ENCODE peak calls at places on chromosomes 2 and 18, in four cellular contexts. Y is cardiac fibroblast, E is heart left ventricle, J is transverse colon. X is an unnamed sample.

GRCh38 chr18:36724591-36725001 is 104.2 kb downstream of the TPGS2 start:
- DNase-seq in Y (peak), E (no peak), J (no peak), X (no peak)

GRCh38 chr2:228548230-228548629 is 366.7 kb upstream of the SPHKAP start:
- DNase-seq in Y (peak), E (no peak), J (no peak), X (no peak)

GRCh38 chr2:150589760-150590159 is 102.3 kb upstream of the RND3 start:
- DNase-seq in Y (no peak), E (no peak), J (no peak), X (no peak)

GRCh38 chr2:105775809-105776559 is 31.3 kb downstream of the NCK2 start:
- DNase-seq in Y (no peak), E (no peak), J (peak), X (no peak)

GRCh38 chr18:38496222-38496810 is 930.7 kb upstream of the CELF4 start:
- DNase-seq in Y (no peak), E (no peak), J (no peak), X (no peak)

GRCh38 chr18:55034742-55035141 is 75.5 kb upstream of the CCDC68 start:
- DNase-seq in Y (no peak), E (no peak), J (no peak), X (no peak)

GRCh38 chr2:232869138-232870001 is 694 bp upstream of the SNORC start:
- DNase-seq in Y (no peak), E (no peak), J (no peak), X (no peak)

GRCh38 chr2:112644155-112644932 is 1.4 kb upstream of the SLC20A1 start:
- DNase-seq in Y (no peak), E (no peak), J (peak), X (no peak)

GRCh38 chr2:60549250-60550150 is 4.0 kb downstream of the BCL11A start:
- DNase-seq in Y (no peak), E (peak), J (peak), X (no peak)

GRCh38 chr2:105325389-105325963 is 4.1 kb downstream of the TGFBRAP1 start:
- DNase-seq in Y (peak), E (no peak), J (no peak), X (no peak)

GRCh38 chr2:191246820-191247380 is 1.7 kb downstream of the MYO1B start:
- DNase-seq in Y (peak), E (no peak), J (no peak), X (no peak)

GRCh38 chr2:49251766-49252165 is 97.5 kb upstream of the FSHR start:
- DNase-seq in Y (peak), E (no peak), J (no peak), X (no peak)

GRCh38 chr2:127857494-127857818 is 499 bp downstream of the POLR2D start:
- DNase-seq in Y (no peak), E (no peak), J (no peak), X (no peak)

DNA sequence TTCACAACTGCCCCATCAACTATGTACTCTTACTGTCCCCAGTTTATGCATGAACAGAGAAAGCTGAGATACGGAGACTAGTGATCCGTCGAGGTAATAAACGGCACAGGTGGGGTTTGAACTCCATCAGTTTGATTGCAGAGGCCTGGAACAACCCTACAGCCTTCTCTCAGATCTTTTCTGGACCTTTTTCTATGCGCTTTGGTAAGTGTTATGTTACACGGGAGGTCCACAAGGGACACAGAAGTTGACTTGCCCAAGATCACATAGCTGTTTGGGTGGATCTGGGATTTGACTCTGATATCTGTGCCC is 1.1 kb upstream of the DNPEP start:
- DNase-seq in Y (no peak), E (no peak), J (no peak), X (no peak)
- TF ChIP-seq CTCF in Y (no peak), E (no peak), J (no peak), X (no peak)

DNA sequence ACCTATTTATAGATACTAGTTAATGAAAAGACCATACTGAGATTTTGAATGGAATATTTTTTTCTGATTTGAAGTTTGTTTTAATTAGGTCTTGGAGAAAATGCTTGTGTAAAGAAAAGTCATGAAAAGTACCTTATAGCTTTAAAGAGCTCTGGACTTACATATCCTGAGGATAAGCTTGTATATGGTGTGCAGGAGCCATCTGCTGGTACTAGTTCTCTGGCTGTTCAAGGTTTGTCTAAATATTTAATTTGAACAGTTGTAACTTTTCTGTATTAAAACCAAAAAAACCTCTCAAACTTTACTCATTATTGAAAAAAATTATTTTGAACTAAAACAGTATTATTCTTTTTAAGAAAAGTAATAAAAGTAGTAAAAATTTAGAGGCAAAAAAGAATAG is 50.2 kb downstream of the UBR3 start:
- DNase-seq in Y (peak), E (no peak), J (no peak), X (no peak)
- TF ChIP-seq CTCF in Y (peak), E (peak), J (no peak), X (no peak)

DNA sequence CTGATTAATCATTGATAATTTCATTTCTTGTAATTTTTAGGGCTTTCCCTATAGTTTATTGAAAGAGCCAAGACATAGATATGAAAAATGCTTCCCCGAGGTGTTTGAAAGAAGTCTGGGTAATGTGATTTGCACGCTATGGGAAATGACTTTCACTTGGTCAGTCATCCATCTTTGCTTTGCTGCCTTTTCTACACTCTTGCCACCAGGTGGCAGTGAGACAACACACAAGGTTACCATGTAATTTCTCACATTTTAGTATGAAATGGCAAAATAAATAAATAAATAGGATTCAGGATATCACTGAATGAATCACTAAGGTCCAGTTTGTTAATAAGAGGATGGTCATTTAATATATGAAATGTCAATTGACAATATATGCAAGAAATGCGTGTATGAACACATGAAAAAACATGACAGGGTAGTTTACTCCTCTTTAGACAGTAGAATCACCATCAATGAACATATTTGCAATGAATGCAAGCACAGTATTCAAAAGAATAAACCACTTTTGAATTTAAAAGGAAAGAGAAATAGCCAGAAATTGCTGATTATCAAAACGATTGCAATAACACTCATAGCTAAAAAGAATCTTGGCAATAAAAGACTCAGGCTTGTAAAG is 52.2 kb upstream of the KCNH7 start:
- DNase-seq in Y (peak), E (no peak), J (no peak), X (no peak)
- TF ChIP-seq CTCF in Y (peak), E (peak), J (peak), X (no peak)

GRCh38 chr2:36698978-36699377 is 2.5 kb downstream of the VIT start:
- DNase-seq in Y (peak), E (no peak), J (no peak), X (no peak)

GRCh38 chr2:36695746-36696415 is 626 bp upstream of the VIT start:
- DNase-seq in Y (peak), E (no peak), J (no peak), X (no peak)

GRCh38 chr2:36697424-36698066 is 1.0 kb downstream of the VIT start:
- DNase-seq in Y (no peak), E (no peak), J (no peak), X (no peak)

GRCh38 chr2:36693825-36694224 is 2.7 kb upstream of the VIT start:
- DNase-seq in Y (no peak), E (no peak), J (no peak), X (no peak)

DNA sequence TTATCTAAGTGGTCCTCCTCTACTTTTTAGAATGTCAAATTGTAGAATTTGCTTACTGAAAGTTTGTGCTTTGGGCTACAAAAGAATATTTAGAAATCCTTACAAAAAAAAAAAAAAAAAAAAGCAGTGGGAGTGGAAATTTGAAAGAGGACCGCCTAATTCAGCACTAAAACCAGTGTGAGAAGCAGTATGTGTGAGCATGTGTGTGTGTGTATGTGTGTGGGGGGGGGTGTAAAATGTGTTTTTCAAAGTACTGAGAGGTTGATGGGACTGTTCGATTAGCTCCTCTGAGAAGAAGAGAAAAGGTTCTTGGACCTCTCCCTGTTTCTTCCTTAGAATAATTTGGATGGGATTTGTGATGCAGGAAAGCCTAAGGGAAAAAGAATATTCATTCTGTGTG is at the start of gene VIT:
- DNase-seq in Y (peak), E (no peak), J (no peak), X (no peak)
- TF ChIP-seq CTCF in Y (no peak), E (no peak), J (no peak), X (no peak)

X was measured in omental fat pad.